ENCODE peak calls at places on chromosomes 5 and 9, in seven cellular contexts. N is ecto neural progenitor cell, H is lower leg skin, R is HEK293T, J is C1 segment of cervical spinal cord, K is nucleus accumbens, S is T1000. F is an unnamed sample.

GRCh38 chr5:132718544-132719312 is 18.6 kb downstream of the KIF3A start:
- DNase-seq in H (no peak), N (no peak), S (no peak), K (no peak), J (no peak), R (no peak), F (no peak)

GRCh38 chr5:149583394-149583793 is 2.1 kb downstream of the ARHGEF37 start:
- DNase-seq in H (no peak), K (peak; percentile 20), J (peak; percentile 53), R (no peak), N (no peak), S (no peak), F (no peak)

GRCh38 chr5:2204366-2205184 is 321.9 kb upstream of the IRX4 start:
- DNase-seq in S (no peak), H (peak; percentile 52), N (peak; percentile 42), R (no peak), J (no peak), K (no peak), F (no peak)

GRCh38 chr9:74499770-74500583 is 2.8 kb downstream of the RORB start:
- DNase-seq in K (no peak), N (peak; percentile 49), J (no peak), H (no peak), R (no peak), S (no peak), F (no peak)

GRCh38 chr9:119368681-119369581 is at the start of gene BRINP1:
- DNase-seq in J (peak; percentile 78), N (peak; percentile 76), H (no peak), K (no peak), S (no peak), R (no peak), F (no peak)

GRCh38 chr5:173670130-173670591 is 53.7 kb upstream of the BOD1 start:
- DNase-seq in H (no peak), S (no peak), N (no peak), K (no peak), J (no peak), R (no peak), F (no peak)

GRCh38 chr5:133147411-133147810 is 95.6 kb downstream of the HSPA4 start:
- DNase-seq in H (peak; percentile 74), N (no peak), K (no peak), S (no peak), R (no peak), J (no peak), F (no peak)

GRCh38 chr9:69180670-69181069 is 6.6 kb downstream of the TJP2 start:
- DNase-seq in R (no peak), H (no peak), K (no peak), S (peak; percentile 76), N (no peak), J (no peak), F (peak; percentile 96)

GRCh38 chr9:76603448-76603895 is 144.5 kb downstream of the GCNT1 start:
- DNase-seq in N (no peak), S (no peak), J (no peak), H (no peak), R (no peak), K (no peak), F (no peak)

GRCh38 chr5:179805529-179806249 is 977 bp downstream of the MGAT4B start:
- DNase-seq in N (peak; percentile 67), S (no peak), R (peak; percentile 49), J (peak; percentile 45), K (peak; percentile 25), H (peak; percentile 90), F (peak; percentile 42)

GRCh38 chr5:14358536-14358935 is 215.4 kb downstream of the TRIO start:
- DNase-seq in R (no peak), J (no peak), K (no peak), H (no peak), S (no peak), N (no peak), F (no peak)

GRCh38 chr5:54007822-54008777 is 302.3 kb downstream of the ARL15 start:
- DNase-seq in K (no peak), N (no peak), S (no peak), J (no peak), R (no peak), H (no peak), F (no peak)

GRCh38 chr9:99445377-99445891 is 223.4 kb downstream of the SEC61B start:
- DNase-seq in S (peak; percentile 84), J (no peak), K (no peak), H (peak; percentile 92), N (no peak), R (no peak), F (peak; percentile 96)

GRCh38 chr9:136742640-136743391 is at the start of gene LCN10:
- DNase-seq in S (no peak), H (no peak), K (no peak), J (no peak), N (peak; percentile 79), R (no peak), F (no peak)

F was measured in NCI-H226.